ENCODE peak calls at places on chromosomes 4 and X, in seven cellular contexts. Z is HCT116, R is stomach, M is brain microvascular endothelial cell, L is colonic mucosa, F is thyroid gland, A is neural progenitor cell. K is an unnamed sample.
A peak's percentile ranks its signal among the peaks of the same experiment; 100 is the strongest.

GRCh38 chr4:144723471-144723870 is 77.5 kb downstream of the HHIP start:
- DNase-seq in Z (no peak), R (no peak), M (no peak), L (no peak), F (no peak), A (no peak), K (no peak)

GRCh38 chr4:127708985-127709384 is 21.2 kb upstream of the SLC25A31 start:
- DNase-seq in Z (peak; percentile 91), R (peak; percentile 42), M (peak; percentile 94), L (no peak), F (peak; percentile 37), A (no peak), K (no peak)

GRCh38 chrX:54786972-54787371 is 11.1 kb downstream of the ITIH6 start:
- DNase-seq in Z (no peak), R (peak; percentile 39), M (no peak), L (peak; percentile 28), F (no peak), A (no peak), K (peak; percentile 53)

GRCh38 chr4:8675383-8675782 is 82.8 kb downstream of the CPZ start:
- DNase-seq in Z (no peak), R (no peak), M (peak; percentile 11), L (no peak), F (peak; percentile 10), A (peak; percentile 91), K (peak; percentile 5)

GRCh38 chr4:23085249-23085568 is 392.5 kb downstream of the GBA3 start:
- DNase-seq in Z (no peak), R (no peak), M (no peak), L (no peak), F (no peak), A (no peak), K (no peak)

GRCh38 chrX:13165266-13165665 is 120.8 kb upstream of the FAM9C start:
- DNase-seq in Z (no peak), R (no peak), M (no peak), L (no peak), F (no peak), A (no peak), K (no peak)

GRCh38 chr4:86940920-86941460 is 6.2 kb downstream of the AFF1 start:
- DNase-seq in Z (no peak), R (no peak), M (no peak), L (no peak), F (no peak), A (no peak), K (no peak)

GRCh38 chr4:110492522-110492921 is 16.6 kb downstream of the ENPEP start:
- DNase-seq in Z (no peak), R (no peak), M (no peak), L (no peak), F (no peak), A (no peak), K (no peak)

GRCh38 chr4:144709793-144710525 is 64.0 kb downstream of the HHIP start:
- DNase-seq in Z (peak; percentile 81), R (no peak), M (peak; percentile 79), L (no peak), F (no peak), A (no peak), K (no peak)

GRCh38 chrX:153438522-153438921 is 7.3 kb downstream of the TREX2 start:
- DNase-seq in Z (no peak), R (no peak), M (no peak), L (no peak), F (peak; percentile 30), A (peak; percentile 44), K (peak; percentile 12)

GRCh38 chrX:41313419-41313818 is 20.5 kb upstream of the DDX3X start:
- DNase-seq in Z (no peak), R (no peak), M (peak; percentile 88), L (no peak), F (peak; percentile 30), A (no peak), K (no peak)

GRCh38 chr4:98919996-98920395 is 8.9 kb downstream of the EIF4E start:
- DNase-seq in Z (no peak), R (no peak), M (no peak), L (no peak), F (no peak), A (no peak), K (no peak)

GRCh38 chr4:184344899-184345572 is 127.4 kb upstream of the ENPP6 start:
- DNase-seq in Z (no peak), R (no peak), M (no peak), L (no peak), F (no peak), A (no peak), K (peak; percentile 52)

GRCh38 chr4:127249066-127249766 is 383.5 kb upstream of the INTU start:
- DNase-seq in Z (no peak), R (no peak), M (peak; percentile 35), L (no peak), F (no peak), A (no peak), K (no peak)

GRCh38 chrX:18422325-18422724 is 3.1 kb upstream of the CDKL5 start:
- DNase-seq in Z (no peak), R (no peak), M (peak; percentile 78), L (no peak), F (no peak), A (no peak), K (no peak)

GRCh38 chr4:138182838-138183426 is 59.2 kb downstream of the SLC7A11 start:
- DNase-seq in Z (peak; percentile 45), R (no peak), M (peak; percentile 60), L (no peak), F (no peak), A (peak; percentile 52), K (no peak)

GRCh38 chrX:96540111-96540631 is 144.5 kb upstream of the DIAPH2 start:
- DNase-seq in Z (no peak), R (no peak), M (no peak), L (no peak), F (no peak), A (no peak), K (no peak)

GRCh38 chr4:185859106-185859505 is 47.1 kb upstream of the SORBS2 start:
- DNase-seq in Z (no peak), R (no peak), M (peak; percentile 86), L (peak; percentile 42), F (no peak), A (no peak), K (no peak)

GRCh38 chr4:25233194-25233593 is 639 bp upstream of the PI4K2B start:
- DNase-seq in Z (no peak), R (no peak), M (no peak), L (no peak), F (no peak), A (no peak), K (no peak)

GRCh38 chrX:53605004-53605403 is 81.5 kb downstream of the HUWE1 start:
- DNase-seq in Z (no peak), R (no peak), M (no peak), L (no peak), F (no peak), A (no peak), K (no peak)

GRCh38 chrX:101263766-101264165 is 27.4 kb downstream of the TAF7L start:
- DNase-seq in Z (no peak), R (no peak), M (no peak), L (no peak), F (no peak), A (no peak), K (no peak)

GRCh38 chr4:124713213-124713592 is 671 bp upstream of the ANKRD50 start:
- DNase-seq in Z (peak; percentile 79), R (peak; percentile 51), M (peak; percentile 64), L (peak; percentile 70), F (peak; percentile 71), A (no peak), K (peak; percentile 34)

GRCh38 chr4:19156786-19157185 is 1094.9 kb upstream of the SLIT2 start:
- DNase-seq in Z (no peak), R (no peak), M (no peak), L (no peak), F (no peak), A (no peak), K (no peak)

GRCh38 chr4:166377578-166377977 is 504.5 kb downstream of the TLL1 start:
- DNase-seq in Z (no peak), R (no peak), M (no peak), L (no peak), F (no peak), A (no peak), K (no peak)
- TF ChIP-seq CTCF in Z (no peak), R (no peak), M (no peak), L (no peak), F (no peak), A (no peak), K (no peak)

GRCh38 chr4:6324461-6324998 is 54.9 kb downstream of the WFS1 start:
- DNase-seq in Z (no peak), R (no peak), M (no peak), L (no peak), F (no peak), A (no peak), K (no peak)

GRCh38 chr4:6324999-6325790 is 55.5 kb downstream of the WFS1 start:
- DNase-seq in Z (no peak), R (peak; percentile 71), M (no peak), L (peak; percentile 29), F (peak; percentile 36), A (peak; percentile 50), K (no peak)

GRCh38 chr4:6322067-6322760 is 52.6 kb downstream of the WFS1 start:
- DNase-seq in Z (no peak), R (no peak), M (no peak), L (no peak), F (no peak), A (no peak), K (no peak)

GRCh38 chr4:6321361-6321760 is 51.7 kb downstream of the WFS1 start:
- DNase-seq in Z (no peak), R (no peak), M (no peak), L (no peak), F (no peak), A (no peak), K (no peak)

GRCh38 chr4:6322761-6323566 is 53.3 kb downstream of the WFS1 start:
- DNase-seq in Z (no peak), R (no peak), M (no peak), L (no peak), F (no peak), A (no peak), K (no peak)
- TF ChIP-seq CTCF in Z (no peak), R (no peak), M (no peak), L (no peak), F (no peak), A (no peak), K (no peak)

DNA sequence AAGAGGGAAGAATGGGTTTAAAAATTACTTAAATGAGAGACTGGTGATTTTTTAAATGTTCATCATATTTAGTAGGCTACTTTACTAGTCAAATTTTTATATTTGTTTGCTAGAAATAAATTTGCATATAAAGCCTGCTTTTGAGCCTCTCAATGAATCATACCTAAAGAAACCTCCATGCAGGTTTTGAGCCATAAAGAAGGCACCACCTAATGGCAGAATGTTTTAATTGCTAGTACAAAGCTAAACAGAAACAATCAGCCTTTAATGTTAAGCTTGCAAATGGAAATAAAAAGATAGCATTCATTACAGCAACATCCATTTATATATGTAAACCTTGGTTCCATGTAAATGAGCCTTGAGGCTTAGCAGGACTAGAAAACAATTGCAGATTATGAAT is 989.7 kb downstream of the CCSER1 start:
- DNase-seq in Z (peak; percentile 12), R (no peak), M (no peak), L (no peak), F (no peak), A (no peak), K (no peak)
- TF ChIP-seq CTCF in Z (peak; percentile 29), R (no peak), M (peak; percentile 35), L (no peak), F (no peak), A (peak; percentile 27), K (no peak)

DNA sequence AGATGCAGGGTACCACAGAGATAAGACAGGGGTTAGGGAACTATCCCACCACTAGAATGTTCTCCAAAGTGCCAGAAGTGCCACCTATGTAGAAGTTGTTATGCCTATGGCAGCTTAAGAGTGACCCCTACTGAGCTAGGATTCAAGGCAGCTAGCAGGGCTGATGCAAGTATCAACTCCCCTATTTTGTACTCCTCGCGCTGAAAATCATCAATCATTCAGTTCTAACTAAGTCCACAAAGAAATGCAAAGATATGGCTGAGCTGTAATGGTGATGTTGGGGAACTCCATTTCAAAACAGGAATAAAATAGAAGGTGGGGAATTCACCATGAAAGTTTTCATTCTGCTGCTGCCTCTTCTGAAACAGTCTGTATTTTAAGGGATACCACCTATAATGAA is 13.8 kb downstream of the ACSL4 start:
- DNase-seq in Z (no peak), R (no peak), M (no peak), L (no peak), F (no peak), A (no peak), K (no peak)
- TF ChIP-seq CTCF in Z (no peak), R (no peak), M (no peak), L (no peak), F (no peak), A (no peak), K (no peak)

K was measured in activated CD8-positive, alpha-beta T cell treated with anti-CD3 and anti-CD28 coated beads for 36 hours.